ENCODE peak calls at places on chromosome 6, in ten cellular contexts. H is GDM1; C is lung; X is non-pigmented ciliary epithelial cell; B is activated CD4-positive, CD25-positive, alpha-beta regulatory T cell; V is dorsolateral prefrontal cortex; U is AG10803; J is kidney epithelial cell; F is A172; W is Right ventricle myocardium superior. S is an unnamed sample.

GRCh38 chr6:56025785-56026184 is 150.4 kb upstream of the BMP5 start:
- DNase-seq in W (no peak), B (no peak), V (no peak), C (no peak), H (no peak), F (no peak), U (no peak), J (no peak), X (no peak), S (no peak)

GRCh38 chr6:98239057-98239456 is 595.3 kb upstream of the POU3F2 start:
- DNase-seq in H (no peak), U (no peak), C (no peak), B (no peak), F (no peak), X (no peak), W (no peak), V (no peak), J (no peak), S (no peak)

GRCh38 chr6:21053612-21054011 is 519.4 kb downstream of the CDKAL1 start:
- DNase-seq in C (no peak), F (peak; percentile 3), B (no peak), H (no peak), U (peak; percentile 11), V (no peak), W (no peak), J (no peak), X (no peak), S (no peak)

GRCh38 chr6:1199981-1200637 is 111.8 kb upstream of the FOXQ1 start:
- DNase-seq in J (no peak), C (no peak), B (no peak), U (no peak), H (no peak), X (no peak), F (peak; percentile 6), V (no peak), W (no peak), S (peak; percentile 64)

GRCh38 chr6:162226810-162227209 is 500.8 kb downstream of the PRKN start:
- DNase-seq in W (no peak), C (no peak), B (no peak), J (no peak), H (no peak), X (no peak), V (no peak), F (no peak), U (no peak), S (no peak)

GRCh38 chr6:166465671-166466087 is 82.9 kb upstream of the MPC1 start:
- DNase-seq in W (peak; percentile 65), C (no peak), F (peak; percentile 58), J (no peak), H (no peak), V (peak; percentile 67), X (no peak), U (peak; percentile 64), B (no peak), S (no peak)

GRCh38 chr6:56764081-56764566 is 121.4 kb upstream of the DST start:
- DNase-seq in W (no peak), F (no peak), V (peak; percentile 37), J (no peak), C (no peak), H (peak; percentile 43), X (no peak), B (no peak), U (peak; percentile 54), S (peak; percentile 47)

GRCh38 chr6:47366335-47366879 is 56.7 kb upstream of the TNFRSF21 start:
- DNase-seq in U (no peak), F (no peak), C (no peak), W (no peak), B (no peak), J (no peak), H (no peak), X (no peak), V (no peak), S (no peak)

GRCh38 chr6:5286780-5287179 is 25.5 kb downstream of the FARS2 start:
- DNase-seq in C (no peak), B (no peak), H (no peak), V (no peak), J (no peak), F (no peak), X (no peak), U (no peak), W (no peak), S (no peak)

GRCh38 chr6:84976516-84977420 is 212.4 kb upstream of the TBX18 start:
- DNase-seq in W (no peak), F (no peak), C (no peak), X (no peak), B (no peak), J (no peak), V (no peak), H (no peak), U (peak; percentile 38), S (peak; percentile 5)

GRCh38 chr6:19380287-19380686 is 456.9 kb upstream of the ID4 start:
- DNase-seq in C (no peak), V (no peak), B (no peak), J (no peak), H (no peak), W (no peak), F (peak; percentile 62), U (no peak), X (no peak), S (peak; percentile 31)

GRCh38 chr6:163751032-163751525 is 336.6 kb downstream of the QKI start:
- DNase-seq in W (no peak), J (no peak), U (no peak), V (no peak), C (no peak), H (no peak), B (no peak), X (no peak), F (no peak), S (no peak)

GRCh38 chr6:155269765-155270164 is 6.0 kb downstream of the CLDN20 start:
- DNase-seq in F (no peak), W (no peak), B (no peak), C (no peak), X (no peak), J (no peak), V (no peak), U (no peak), H (no peak), S (no peak)

GRCh38 chr6:71886184-71887005 is at the start of gene RIMS1:
- DNase-seq in J (no peak), U (peak; percentile 33), B (no peak), W (peak; percentile 29), H (no peak), X (no peak), C (no peak), V (peak; percentile 42), F (no peak), S (peak; percentile 9)

GRCh38 chr6:118893095-118893881 is 664 bp upstream of the ASF1A start:
- DNase-seq in J (no peak), C (peak; percentile 32), F (peak; percentile 51), U (peak; percentile 66), X (no peak), H (peak; percentile 46), B (no peak), W (no peak), V (peak; percentile 39), S (peak; percentile 47)

GRCh38 chr6:5994234-5994998 is 12.3 kb downstream of the NRN1 start:
- DNase-seq in U (no peak), H (no peak), W (no peak), V (no peak), F (no peak), X (no peak), B (no peak), J (no peak), C (no peak), S (no peak)

GRCh38 chr6:18343741-18344140 is 43.4 kb upstream of the RNF144B start:
- DNase-seq in B (no peak), J (no peak), V (no peak), X (peak; percentile 73), W (no peak), U (peak; percentile 32), F (peak; percentile 26), H (no peak), C (no peak), S (peak; percentile 29)

GRCh38 chr6:121651420-121651819 is 216.0 kb downstream of the GJA1 start:
- DNase-seq in B (no peak), V (no peak), J (no peak), F (no peak), H (peak; percentile 39), C (no peak), X (no peak), U (no peak), W (no peak), S (peak; percentile 58)

GRCh38 chr6:168343239-168344167 is 23.9 kb upstream of the DACT2 start:
- DNase-seq in W (no peak), C (no peak), U (no peak), X (no peak), J (no peak), F (no peak), V (no peak), B (no peak), H (no peak), S (no peak)

GRCh38 chr6:16420715-16421461 is 182.5 kb downstream of the GMPR start:
- DNase-seq in F (no peak), X (peak; percentile 23), C (no peak), V (no peak), H (no peak), U (peak; percentile 96), B (no peak), J (no peak), W (no peak), S (no peak)

GRCh38 chr6:35568967-35569606 is 56.4 kb upstream of the TULP1 start:
- DNase-seq in J (no peak), U (no peak), F (no peak), W (peak; percentile 82), B (no peak), X (no peak), C (peak; percentile 38), V (peak; percentile 20), H (no peak), S (no peak)

GRCh38 chr6:4017847-4018193 is 61.1 kb downstream of the FAM217A start:
- DNase-seq in H (peak; percentile 30), V (no peak), U (peak; percentile 31), C (no peak), X (no peak), B (no peak), W (no peak), J (no peak), F (peak; percentile 50), S (peak; percentile 24)

GRCh38 chr6:24930386-24930785 is 5.4 kb downstream of the RIPOR2 start:
- DNase-seq in H (no peak), X (peak; percentile 18), U (peak; percentile 76), W (no peak), J (no peak), B (no peak), C (no peak), F (peak; percentile 10), V (no peak), S (no peak)

GRCh38 chr6:170460606-170461005 is 92.5 kb downstream of the PSMB1 start:
- DNase-seq in U (no peak), B (no peak), F (no peak), X (no peak), W (no peak), H (no peak), C (no peak), V (no peak), J (no peak), S (no peak)

GRCh38 chr6:115896538-115897129 is 164.1 kb downstream of the FRK start:
- DNase-seq in W (no peak), X (no peak), H (no peak), B (no peak), V (no peak), F (peak; percentile 22), C (no peak), J (no peak), U (peak; percentile 37), S (peak; percentile 12)

GRCh38 chr6:2961491-2961890 is 9.9 kb downstream of the SERPINB6 start:
- DNase-seq in W (no peak), B (no peak), V (no peak), U (no peak), H (no peak), F (no peak), J (no peak), C (no peak), X (no peak), S (no peak)

GRCh38 chr6:29845405-29846006 is 17.9 kb downstream of the HLA-G start:
- DNase-seq in H (no peak), B (no peak), F (peak; percentile 64), X (no peak), V (no peak), C (no peak), W (no peak), U (no peak), J (peak; percentile 71), S (peak; percentile 12)

GRCh38 chr6:56775498-56776166 is 132.9 kb upstream of the DST start:
- DNase-seq in H (no peak), C (no peak), V (no peak), J (no peak), B (no peak), X (no peak), U (no peak), F (no peak), W (no peak), S (no peak)